ENCODE peak calls at places on chromosomes 11 and 22, in five cellular contexts. U is GM12878, P is HepG2, C is K562, N is upper lobe of left lung. X is an unnamed sample.

GRCh38 chr11:12287374-12288211 is 89.8 kb upstream of the PARVA start:
- ATAC-seq in U (peak; percentile 95), P (peak; percentile 98), C (peak; percentile 85), N (peak; percentile 62), X (peak; percentile 79)

GRCh38 chr22:40211481-40212052 is 33.8 kb downstream of the TNRC6B start:
- ATAC-seq in U (no peak), P (peak; percentile 47), C (no peak), N (no peak), X (no peak)

GRCh38 chr11:126431401-126432064 is 76.0 kb downstream of the ST3GAL4 start:
- ATAC-seq in U (no peak), P (peak; percentile 29), C (no peak), N (peak; percentile 23), X (peak; percentile 86)

GRCh38 chr11:18390088-18390487 is 4.3 kb upstream of the LDHA start:
- ATAC-seq in U (no peak), P (no peak), C (no peak), N (no peak), X (no peak)

GRCh38 chr11:36452231-36452630 is 57.8 kb downstream of the TRAF6 start:
- ATAC-seq in U (no peak), P (no peak), C (no peak), N (no peak), X (no peak)

GRCh38 chr11:110366234-110366633 is 63.5 kb upstream of the FDX1 start:
- ATAC-seq in U (no peak), P (no peak), C (peak; percentile 58), N (peak; percentile 92), X (no peak)

GRCh38 chr22:37982151-37982838 is 2.1 kb downstream of the SOX10 start:
- ATAC-seq in U (no peak), P (peak; percentile 20), C (peak; percentile 29), N (no peak), X (no peak)

GRCh38 chr11:64724863-64725535 is 2.0 kb upstream of the NRXN2 start:
- ATAC-seq in U (no peak), P (peak; percentile 9), C (no peak), N (no peak), X (no peak)

GRCh38 chr22:36291831-36292740 is 39.2 kb downstream of the APOL1 start:
- ATAC-seq in U (no peak), P (no peak), C (no peak), N (peak; percentile 17), X (no peak)

GRCh38 chr11:1041936-1042608 is 5.6 kb upstream of the MUC6 start:
- ATAC-seq in U (no peak), P (peak; percentile 73), C (peak; percentile 82), N (no peak), X (no peak)

GRCh38 chr11:66883021-66883968 is 26.4 kb downstream of the LRFN4 start:
- ATAC-seq in U (peak; percentile 94), P (peak; percentile 76), C (peak; percentile 86), N (peak; percentile 76), X (peak; percentile 59)
- TF ChIP-seq POLR2AphosphoS5 in U (no peak), P (no peak), C (no peak), N (no peak), X (no peak)

GRCh38 chr11:130001491-130002351 is 914 bp downstream of the PRDM10 start:
- ATAC-seq in U (peak; percentile 31), P (peak; percentile 32), C (peak; percentile 45), N (no peak), X (peak; percentile 53)

GRCh38 chr11:130000552-130001176 is 2.0 kb downstream of the PRDM10 start:
- ATAC-seq in U (no peak), P (no peak), C (no peak), N (no peak), X (no peak)

GRCh38 chr11:130002352-130002845 is at the start of gene PRDM10:
- ATAC-seq in U (peak; percentile 71), P (peak; percentile 71), C (peak; percentile 75), N (peak; percentile 96), X (peak; percentile 87)

GRCh38 chr11:130002846-130003716 is 446 bp upstream of the PRDM10 start:
- ATAC-seq in U (peak; percentile 85), P (peak; percentile 82), C (peak; percentile 84), N (peak; percentile 98), X (peak; percentile 92)

GRCh38 chr11:130003717-130004001 is 1.0 kb upstream of the PRDM10 start:
- ATAC-seq in U (peak; percentile 43), P (no peak), C (no peak), N (no peak), X (no peak)
- TF ChIP-seq POLR2A in U (no peak), P (no peak), C (no peak), N (no peak), X (no peak)

GRCh38 chr22:50018608-50019291 is 6.2 kb upstream of the IL17REL start:
- ATAC-seq in U (no peak), P (no peak), C (no peak), N (no peak), X (no peak)
- TF ChIP-seq EP300 in U (no peak), P (no peak), C (no peak), N (no peak), X (no peak)

GRCh38 chr22:28442264-28442950 is 237.2 kb downstream of the TTC28 start:
- ATAC-seq in U (peak; percentile 99), P (peak; percentile 99), C (peak; percentile 99), N (peak; percentile 96), X (peak; percentile 81)
- TF ChIP-seq POLR2AphosphoS5 in U (no peak), P (no peak), C (no peak), N (peak; percentile 6), X (peak; percentile 7)

DNA sequence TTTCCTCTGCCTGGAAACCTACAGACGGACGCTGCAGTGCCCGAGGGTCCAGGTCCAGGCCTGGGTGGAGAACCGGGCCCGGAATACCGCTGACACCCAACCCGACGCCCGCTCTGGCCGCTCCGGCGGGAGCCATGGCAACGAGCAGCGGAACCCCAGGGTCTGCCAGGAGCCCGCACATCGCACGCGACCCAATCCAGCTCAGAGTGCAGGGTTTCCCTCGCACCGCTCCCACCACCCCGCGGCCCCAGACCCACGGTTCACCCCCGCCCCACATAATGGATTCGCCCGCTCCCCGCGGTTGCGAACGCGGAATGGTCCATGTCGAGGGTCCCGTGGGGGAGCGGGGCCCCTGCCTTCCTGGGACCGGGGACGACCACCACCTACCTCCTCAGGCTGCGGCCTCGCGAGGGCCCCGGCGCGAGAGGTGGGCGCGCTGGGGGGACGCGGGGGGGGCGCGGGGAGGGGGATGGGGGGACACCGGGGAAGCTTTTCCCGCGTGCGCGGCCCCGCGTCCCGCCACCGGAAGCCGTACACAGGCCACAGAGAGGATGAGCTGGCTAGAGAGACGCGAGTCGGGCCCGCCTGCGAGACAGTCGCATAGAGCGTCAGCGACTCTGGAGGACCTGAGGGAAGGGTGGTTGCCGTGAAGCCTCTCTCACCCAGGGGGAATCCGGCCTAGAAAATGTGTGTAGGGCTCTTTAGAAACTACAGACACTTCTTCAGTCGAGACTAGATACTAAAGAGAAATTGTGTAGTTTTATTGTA is at the start of gene SSRP1:
- ATAC-seq in U (peak; percentile 98), P (peak; percentile 98), C (peak; percentile 97), N (peak; percentile 95), X (peak; percentile 97)
- TF ChIP-seq POLR2A in U (peak; percentile 79), P (peak; percentile 47), C (peak; percentile 69), N (no peak), X (peak; percentile 46)